ENCODE peak calls at places on chromosomes 6 and 20, in nine cellular contexts. F, N, A, L, O, G, U, P and Q are unnamed samples.
A peak's percentile ranks its signal among the peaks of the same experiment; 100 is the strongest.

GRCh38 chr6:157549468-157549745 is 168.4 kb downstream of the ZDHHC14 start:
- DNase-seq in F (no peak), N (no peak), G (no peak), A (no peak), P (no peak), L (no peak), U (no peak), O (no peak), Q (no peak)

GRCh38 chr6:5617179-5617578 is 355.9 kb downstream of the FARS2 start:
- DNase-seq in N (no peak), G (no peak), L (no peak), U (no peak), F (no peak), P (no peak), A (no peak), O (no peak), Q (no peak)

GRCh38 chr6:154448448-154449096 is 61.9 kb downstream of the CNKSR3 start:
- DNase-seq in G (peak; percentile 6), N (no peak), L (no peak), A (no peak), U (no peak), O (no peak), F (no peak), P (no peak), Q (no peak)

GRCh38 chr6:55108469-55109130 is 65.7 kb upstream of the HCRTR2 start:
- DNase-seq in A (no peak), N (no peak), U (no peak), L (no peak), F (peak; percentile 41), P (no peak), O (no peak), G (no peak), Q (no peak)

GRCh38 chr6:53673138-53673801 is 7.7 kb upstream of the KLHL31 start:
- DNase-seq in U (no peak), F (no peak), L (no peak), A (no peak), N (peak; percentile 61), P (no peak), G (peak; percentile 21), O (no peak), Q (peak; percentile 28)

GRCh38 chr6:163338671-163339405 is 75.7 kb upstream of the QKI start:
- DNase-seq in G (no peak), L (no peak), O (peak; percentile 74), N (no peak), P (no peak), A (no peak), F (no peak), U (no peak), Q (no peak)

GRCh38 chr20:11853359-11853758 is 64.3 kb upstream of the BTBD3 start:
- DNase-seq in U (no peak), P (no peak), A (no peak), O (no peak), N (no peak), G (no peak), L (no peak), F (no peak), Q (no peak)

GRCh38 chr20:33602826-33603590 is 59.1 kb upstream of the C20orf144 start:
- DNase-seq in F (no peak), P (no peak), G (no peak), A (no peak), L (no peak), O (no peak), U (no peak), N (no peak), Q (no peak)

GRCh38 chr20:35821807-35822242 is 50.0 kb downstream of the PHF20 start:
- DNase-seq in N (no peak), L (no peak), P (no peak), F (no peak), U (no peak), A (no peak), O (no peak), G (no peak), Q (peak; percentile 47)

GRCh38 chr6:169843110-169843509 is 91.7 kb downstream of the ERMARD start:
- DNase-seq in G (no peak), N (peak; percentile 8), U (no peak), F (peak; percentile 48), O (no peak), P (no peak), A (no peak), L (no peak), Q (no peak)

GRCh38 chr6:129619579-129620233 is 90.3 kb downstream of the ARHGAP18 start:
- DNase-seq in O (no peak), F (no peak), L (no peak), P (no peak), A (no peak), N (no peak), U (no peak), G (no peak), Q (no peak)

GRCh38 chr6:82910394-82910793 is 155.2 kb downstream of the UBE3D start:
- DNase-seq in O (no peak), A (no peak), G (no peak), F (no peak), L (no peak), P (no peak), U (no peak), N (no peak), Q (no peak)

GRCh38 chr20:62702886-62703852 is 5.5 kb upstream of the NTSR1 start:
- DNase-seq in P (no peak), G (peak; percentile 94), F (no peak), O (no peak), L (no peak), N (peak; percentile 64), U (no peak), A (no peak), Q (peak; percentile 99)

GRCh38 chr20:2451939-2452732 is 18.5 kb downstream of the SNRPB start:
- DNase-seq in O (peak; percentile 67), L (peak; percentile 34), F (no peak), P (peak; percentile 71), U (peak; percentile 72), G (peak; percentile 82), A (no peak), N (peak; percentile 88), Q (peak; percentile 51)

DNA sequence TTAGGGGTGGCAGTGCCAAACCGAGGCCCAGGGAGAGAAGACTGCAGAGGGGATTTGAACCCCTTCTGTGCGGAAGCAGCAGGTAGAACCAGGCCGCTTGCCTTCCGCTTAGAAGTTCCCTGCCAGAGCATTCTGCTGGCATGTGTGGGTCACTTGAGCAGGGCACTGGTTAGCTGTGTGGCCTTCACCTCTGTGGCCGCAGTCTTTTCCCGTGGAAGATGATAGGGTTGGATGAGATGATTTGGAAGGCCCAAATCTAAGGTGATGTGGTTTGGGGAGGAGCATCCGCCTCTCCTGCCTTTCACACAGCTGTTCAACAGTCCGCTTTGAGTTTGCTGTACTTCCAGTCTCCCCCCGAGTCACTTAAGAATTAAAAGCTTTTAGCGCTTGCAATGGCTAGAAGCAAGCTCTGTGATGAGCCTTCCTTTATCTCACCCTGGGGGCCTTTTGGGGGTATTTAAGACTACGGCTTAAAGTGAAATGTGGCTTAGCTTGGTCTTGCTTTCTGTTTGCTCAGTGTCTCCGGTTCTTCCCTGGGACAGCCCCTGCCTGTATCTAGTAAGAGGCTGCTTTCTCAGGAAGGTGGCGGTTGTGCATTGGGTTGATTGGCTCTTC is 743 bp downstream of the CMTR1 start:
- DNase-seq in F (no peak), G (no peak), L (no peak), N (no peak), O (no peak), U (peak; percentile 18), P (no peak), A (no peak), Q (no peak)
- TF ChIP-seq POLR2A in F (no peak), G (no peak), L (no peak), N (no peak), O (no peak), U (no peak), P (no peak), A (no peak), Q (no peak)

DNA sequence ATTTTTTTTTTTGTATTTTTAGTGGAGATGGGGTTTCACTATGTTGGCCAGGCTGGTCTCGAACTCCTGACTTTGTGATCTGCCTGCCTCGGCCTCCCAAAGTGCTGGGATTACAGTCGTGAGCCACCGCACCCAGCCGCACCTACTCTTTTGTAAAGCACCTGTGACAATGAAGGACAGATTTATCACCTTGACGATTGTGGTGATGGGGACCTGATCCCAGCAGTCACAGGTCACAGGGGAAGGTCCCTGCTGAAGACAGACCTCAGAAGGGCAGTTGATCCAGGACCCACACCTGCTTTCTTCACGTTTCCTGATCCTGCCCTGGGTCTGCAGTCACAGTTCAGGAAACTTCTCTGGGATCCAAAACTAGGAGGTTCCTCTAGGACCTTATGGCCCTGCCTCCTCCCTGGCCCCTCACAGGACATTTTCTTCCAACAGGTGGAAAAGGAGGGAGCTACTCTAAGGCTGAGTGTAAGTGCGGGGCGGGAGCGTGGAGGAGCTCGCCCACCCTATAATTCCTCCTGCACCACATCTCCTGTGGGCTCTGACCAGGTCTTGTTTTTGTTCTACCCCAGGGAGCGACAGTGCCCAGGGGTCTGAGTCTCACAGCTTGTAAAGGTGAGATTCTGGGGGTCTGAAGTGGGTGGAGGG is 2.8 kb downstream of the HLA-E start:
- DNase-seq in U (no peak), N (no peak), O (no peak), G (no peak), L (no peak), A (peak; percentile 60), P (no peak), F (no peak), Q (no peak)
- TF ChIP-seq POLR2A in U (no peak), N (no peak), O (no peak), G (no peak), L (no peak), A (no peak), P (no peak), F (no peak), Q (no peak)

GRCh38 chr6:131894735-131895424 is 56.3 kb downstream of the CCN2 start:
- DNase-seq in F (no peak), O (no peak), N (no peak), G (no peak), P (no peak), L (no peak), U (no peak), A (no peak), Q (no peak)
- TF ChIP-seq POLR2A in F (no peak), O (no peak), N (no peak), G (no peak), P (no peak), L (no peak), U (no peak), A (no peak), Q (no peak)

GRCh38 chr20:1334761-1335160 is 5.8 kb upstream of the SDCBP2 start:
- DNase-seq in P (no peak), O (no peak), A (peak; percentile 29), U (peak; percentile 5), N (no peak), F (peak; percentile 24), G (no peak), L (no peak), Q (no peak)
- TF ChIP-seq POLR2A in P (no peak), O (no peak), A (no peak), U (no peak), N (no peak), F (no peak), G (no peak), L (no peak), Q (no peak)

GRCh38 chr6:131627724-131628682 is at the start of gene MED23:
- DNase-seq in A (peak; percentile 96), O (peak; percentile 95), G (peak; percentile 68), N (peak; percentile 97), U (peak; percentile 85), F (peak; percentile 99), L (peak; percentile 87), P (peak; percentile 89), Q (peak; percentile 50)
- TF ChIP-seq POLR2A in A (peak; percentile 59), O (no peak), G (peak; percentile 40), N (peak; percentile 73), U (no peak), F (peak; percentile 77), L (peak; percentile 57), P (peak; percentile 16), Q (peak; percentile 52)

GRCh38 chr6:220736-221475 is 71.4 kb upstream of the DUSP22 start:
- DNase-seq in A (peak; percentile 37), F (no peak), L (no peak), P (no peak), N (no peak), U (no peak), O (no peak), G (no peak), Q (no peak)
- TF ChIP-seq POLR2A in A (no peak), F (no peak), L (no peak), P (no peak), N (no peak), U (no peak), O (no peak), G (no peak), Q (no peak)